ENCODE peak calls at places on chromosomes 12 and 14, in four cellular contexts. One of them, this sample, is unnamed.

GRCh38 chr14:55892906-55893305 is 225.3 kb upstream of the PELI2 start:
- DNase-seq in cardiac muscle cell: no peak
- DNase-seq in WTC11: no peak
- DNase-seq in neural crest cell: no peak
- DNase-seq in this sample: no peak

GRCh38 chr12:114916531-114916930 is 232.6 kb upstream of the TBX3 start:
- DNase-seq in neural crest cell: no peak
- DNase-seq in WTC11: no peak
- DNase-seq in cardiac muscle cell: no peak
- DNase-seq in this sample: no peak

GRCh38 chr12:87796961-87797516 is 232.2 kb downstream of the C12orf50 start:
- DNase-seq in neural crest cell: no peak
- DNase-seq in WTC11: no peak
- DNase-seq in cardiac muscle cell: peak
- DNase-seq in this sample: no peak

GRCh38 chr12:79895804-79896203 is 39.1 kb downstream of the PPP1R12A start:
- DNase-seq in cardiac muscle cell: no peak
- DNase-seq in WTC11: no peak
- DNase-seq in neural crest cell: no peak
- DNase-seq in this sample: no peak

GRCh38 chr12:76402259-76402658 is 54.0 kb upstream of the BBS10 start:
- DNase-seq in neural crest cell: no peak
- DNase-seq in WTC11: no peak
- DNase-seq in cardiac muscle cell: no peak
- DNase-seq in this sample: no peak

GRCh38 chr14:80523518-80524117 is 312.3 kb upstream of the DIO2 start:
- DNase-seq in neural crest cell: no peak
- DNase-seq in WTC11: no peak
- DNase-seq in cardiac muscle cell: no peak
- DNase-seq in this sample: no peak

GRCh38 chr12:69239922-69240624 is 704 bp downstream of the CPSF6 start:
- DNase-seq in neural crest cell: peak
- DNase-seq in WTC11: peak
- DNase-seq in cardiac muscle cell: peak
- DNase-seq in this sample: peak

GRCh38 chr12:105470102-105470501 is 139.6 kb downstream of the C12orf75 start:
- DNase-seq in cardiac muscle cell: no peak
- DNase-seq in neural crest cell: no peak
- DNase-seq in WTC11: no peak
- DNase-seq in this sample: no peak

GRCh38 chr14:61192970-61193369 is 88.2 kb downstream of the TMEM30B start:
- DNase-seq in neural crest cell: no peak
- DNase-seq in cardiac muscle cell: no peak
- DNase-seq in WTC11: no peak
- DNase-seq in this sample: no peak

GRCh38 chr14:97077253-97077653 is 280.1 kb downstream of the VRK1 start:
- DNase-seq in WTC11: no peak
- DNase-seq in neural crest cell: no peak
- DNase-seq in cardiac muscle cell: peak
- DNase-seq in this sample: no peak

GRCh38 chr12:125540580-125541204 is 475.5 kb downstream of the AACS start:
- DNase-seq in neural crest cell: no peak
- DNase-seq in WTC11: no peak
- DNase-seq in cardiac muscle cell: no peak
- DNase-seq in this sample: no peak

GRCh38 chr12:64080319-64081008 is 141.6 kb downstream of the KICS2 start:
- DNase-seq in cardiac muscle cell: peak
- DNase-seq in neural crest cell: no peak
- DNase-seq in WTC11: no peak
- DNase-seq in this sample: no peak

GRCh38 chr14:94385553-94386057 is 2.8 kb downstream of the SERPINA1 start:
- DNase-seq in neural crest cell: no peak
- DNase-seq in cardiac muscle cell: no peak
- DNase-seq in WTC11: no peak
- DNase-seq in this sample: no peak

GRCh38 chr12:96889273-96889933 is 17.7 kb upstream of the NEDD1 start:
- DNase-seq in neural crest cell: no peak
- DNase-seq in cardiac muscle cell: peak
- DNase-seq in WTC11: no peak
- DNase-seq in this sample: no peak

GRCh38 chr14:33035795-33036194 is 97.1 kb downstream of the NPAS3 start:
- DNase-seq in WTC11: no peak
- DNase-seq in cardiac muscle cell: no peak
- DNase-seq in neural crest cell: no peak
- DNase-seq in this sample: no peak
- TF ChIP-seq CTCF in WTC11: no peak
- TF ChIP-seq CTCF in cardiac muscle cell: no peak
- TF ChIP-seq CTCF in neural crest cell: no peak
- TF ChIP-seq CTCF in this sample: no peak

GRCh38 chr12:130916251-130916911 is 37.3 kb upstream of the ADGRD1 start:
- DNase-seq in neural crest cell: peak
- DNase-seq in cardiac muscle cell: peak
- DNase-seq in WTC11: peak
- DNase-seq in this sample: peak
- TF ChIP-seq CTCF in neural crest cell: peak
- TF ChIP-seq CTCF in cardiac muscle cell: peak
- TF ChIP-seq CTCF in WTC11: peak
- TF ChIP-seq CTCF in this sample: peak

GRCh38 chr14:47278233-47278842 is 397.1 kb downstream of the MDGA2 start:
- DNase-seq in neural crest cell: peak
- DNase-seq in cardiac muscle cell: peak
- DNase-seq in WTC11: peak
- DNase-seq in this sample: peak
- TF ChIP-seq CTCF in neural crest cell: peak
- TF ChIP-seq CTCF in cardiac muscle cell: peak
- TF ChIP-seq CTCF in WTC11: peak
- TF ChIP-seq CTCF in this sample: peak

GRCh38 chr12:1628671-1629337 is at the start of gene WNT5B:
- DNase-seq in WTC11: no peak
- DNase-seq in neural crest cell: no peak
- DNase-seq in cardiac muscle cell: no peak
- DNase-seq in this sample: no peak

GRCh38 chr12:1630827-1631591 is 2.0 kb downstream of the WNT5B start:
- DNase-seq in cardiac muscle cell: peak
- DNase-seq in WTC11: peak
- DNase-seq in neural crest cell: peak
- DNase-seq in this sample: peak

GRCh38 chr12:1630081-1630826 is 1.2 kb downstream of the WNT5B start:
- DNase-seq in cardiac muscle cell: peak
- DNase-seq in WTC11: peak
- DNase-seq in neural crest cell: peak
- DNase-seq in this sample: peak

GRCh38 chr12:1632702-1633101 is 3.7 kb downstream of the WNT5B start:
- DNase-seq in neural crest cell: no peak
- DNase-seq in cardiac muscle cell: no peak
- DNase-seq in WTC11: no peak
- DNase-seq in this sample: no peak

DNA sequence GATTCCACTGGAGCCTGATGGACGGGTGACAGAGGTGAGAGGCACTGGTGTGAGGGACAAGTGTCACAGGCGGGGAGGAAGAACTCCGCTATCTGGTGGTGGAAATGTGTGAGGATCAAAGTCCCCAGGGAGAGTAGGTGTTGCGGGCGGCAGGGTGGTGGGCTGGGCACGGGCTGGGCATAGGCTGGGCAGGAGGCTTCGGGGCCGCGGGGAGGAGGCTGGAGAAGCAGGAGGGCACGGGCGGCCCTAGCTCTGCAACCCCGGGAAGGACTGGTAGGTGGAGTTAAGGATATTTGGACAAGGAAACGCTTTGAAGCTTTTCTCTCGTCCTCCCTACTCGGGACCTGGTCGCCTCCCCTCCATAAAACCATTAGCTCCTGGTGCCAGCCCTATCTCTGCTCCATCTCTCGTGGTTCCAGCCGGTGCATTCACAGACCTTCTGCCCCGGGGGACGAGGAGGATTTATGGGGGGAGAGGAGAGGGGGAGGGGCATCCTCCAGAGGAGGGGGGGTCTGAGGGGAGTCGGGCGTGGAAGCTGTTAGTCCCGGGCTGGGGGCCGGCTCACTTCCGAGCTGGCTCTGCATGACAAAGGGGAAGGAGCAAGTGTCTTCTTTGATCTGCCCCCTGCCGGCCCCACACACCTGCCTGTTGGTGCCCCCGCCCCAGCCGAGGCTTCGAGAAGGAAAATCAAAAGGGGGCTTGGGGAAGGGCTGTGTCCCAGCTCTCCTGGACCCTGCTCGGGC is 478 bp downstream of the WNT5B start:
- DNase-seq in cardiac muscle cell: no peak
- DNase-seq in neural crest cell: no peak
- DNase-seq in WTC11: peak
- DNase-seq in this sample: peak
- TF ChIP-seq CTCF in cardiac muscle cell: no peak
- TF ChIP-seq CTCF in neural crest cell: no peak
- TF ChIP-seq CTCF in WTC11: no peak
- TF ChIP-seq CTCF in this sample: no peak

DNA sequence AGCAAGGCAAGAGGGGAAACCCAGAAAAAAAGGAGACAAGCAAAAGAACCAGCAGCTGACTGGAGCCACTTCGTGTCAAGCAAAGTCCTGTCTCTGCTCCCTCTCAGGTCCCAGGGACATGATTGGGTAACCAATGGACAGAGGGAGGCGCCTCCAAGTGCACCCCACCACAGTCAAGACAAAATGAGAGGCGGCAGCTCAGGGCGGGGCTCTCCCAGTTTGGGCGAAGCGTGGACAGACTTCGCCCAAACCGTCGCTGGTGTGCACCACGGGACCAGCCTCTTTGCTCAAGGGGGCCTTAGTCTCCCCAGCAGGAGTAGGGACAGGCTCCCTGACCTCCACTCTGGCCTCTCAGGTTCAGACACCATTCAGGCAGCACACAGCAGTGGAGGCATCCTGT is 1.5 kb upstream of the BEGAIN start:
- DNase-seq in WTC11: peak
- DNase-seq in neural crest cell: no peak
- DNase-seq in cardiac muscle cell: no peak
- DNase-seq in this sample: peak
- TF ChIP-seq CTCF in WTC11: no peak
- TF ChIP-seq CTCF in neural crest cell: no peak
- TF ChIP-seq CTCF in cardiac muscle cell: no peak
- TF ChIP-seq CTCF in this sample: no peak

GRCh38 chr12:3677609-3678008 is 75.3 kb downstream of the CRACR2A start:
- DNase-seq in neural crest cell: no peak
- DNase-seq in cardiac muscle cell: no peak
- DNase-seq in WTC11: no peak
- DNase-seq in this sample: no peak

GRCh38 chr12:3683670-3684069 is 69.2 kb downstream of the CRACR2A start:
- DNase-seq in WTC11: no peak
- DNase-seq in neural crest cell: no peak
- DNase-seq in cardiac muscle cell: peak
- DNase-seq in this sample: no peak

GRCh38 chr12:3679831-3680230 is 73.1 kb downstream of the CRACR2A start:
- DNase-seq in neural crest cell: no peak
- DNase-seq in WTC11: no peak
- DNase-seq in cardiac muscle cell: no peak
- DNase-seq in this sample: no peak

GRCh38 chr12:3681595-3681921 is 71.4 kb downstream of the CRACR2A start:
- DNase-seq in neural crest cell: no peak
- DNase-seq in WTC11: no peak
- DNase-seq in cardiac muscle cell: no peak
- DNase-seq in this sample: no peak

DNA sequence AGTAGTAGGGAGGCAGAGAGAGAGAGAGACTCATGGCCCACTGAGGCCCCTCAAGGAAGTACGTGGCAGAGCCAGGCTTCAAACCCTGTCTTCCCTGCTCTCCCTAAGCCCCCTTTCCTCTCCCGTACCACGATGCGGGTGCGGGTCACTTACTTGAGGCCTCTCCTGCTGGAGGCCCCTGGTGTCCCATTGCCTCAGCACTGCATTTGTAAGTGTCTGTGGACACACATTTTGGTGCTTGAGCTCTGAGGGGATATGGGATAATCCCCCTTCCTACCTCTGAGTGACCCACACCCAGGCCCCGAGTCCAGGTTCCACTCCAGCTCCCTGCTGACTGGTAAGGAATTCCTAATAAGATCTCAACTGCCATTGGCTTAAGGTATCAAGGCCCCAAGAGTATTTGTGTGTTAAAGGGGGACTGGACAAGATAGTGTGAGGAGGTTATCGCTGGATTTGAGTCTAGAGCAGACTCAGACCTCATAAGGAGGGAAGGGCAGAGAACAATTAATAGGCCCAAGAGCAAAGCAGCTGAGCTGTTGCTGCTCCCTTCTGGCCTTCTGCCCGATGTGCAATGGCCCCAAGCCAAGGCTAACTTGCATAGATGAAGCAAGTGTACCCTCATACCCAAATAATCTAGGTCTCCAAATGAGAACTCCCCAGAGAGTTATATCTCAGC is 71.9 kb downstream of the CRACR2A start:
- DNase-seq in neural crest cell: no peak
- DNase-seq in WTC11: no peak
- DNase-seq in cardiac muscle cell: peak
- DNase-seq in this sample: peak
- TF ChIP-seq CTCF in neural crest cell: peak
- TF ChIP-seq CTCF in WTC11: no peak
- TF ChIP-seq CTCF in cardiac muscle cell: peak
- TF ChIP-seq CTCF in this sample: peak

GRCh38 chr12:104115587-104115975 is 22.4 kb downstream of the NFYB start:
- DNase-seq in WTC11: no peak
- DNase-seq in neural crest cell: no peak
- DNase-seq in cardiac muscle cell: no peak
- DNase-seq in this sample: no peak

GRCh38 chr12:104108755-104109445 is 29.1 kb downstream of the NFYB start:
- DNase-seq in neural crest cell: peak
- DNase-seq in WTC11: peak
- DNase-seq in cardiac muscle cell: peak
- DNase-seq in this sample: peak

GRCh38 chr12:104105461-104105860 is 32.5 kb downstream of the NFYB start:
- DNase-seq in neural crest cell: no peak
- DNase-seq in WTC11: no peak
- DNase-seq in cardiac muscle cell: peak
- DNase-seq in this sample: no peak

GRCh38 chr12:104106965-104107364 is 31.0 kb downstream of the NFYB start:
- DNase-seq in cardiac muscle cell: no peak
- DNase-seq in WTC11: no peak
- DNase-seq in neural crest cell: no peak
- DNase-seq in this sample: no peak

DNA sequence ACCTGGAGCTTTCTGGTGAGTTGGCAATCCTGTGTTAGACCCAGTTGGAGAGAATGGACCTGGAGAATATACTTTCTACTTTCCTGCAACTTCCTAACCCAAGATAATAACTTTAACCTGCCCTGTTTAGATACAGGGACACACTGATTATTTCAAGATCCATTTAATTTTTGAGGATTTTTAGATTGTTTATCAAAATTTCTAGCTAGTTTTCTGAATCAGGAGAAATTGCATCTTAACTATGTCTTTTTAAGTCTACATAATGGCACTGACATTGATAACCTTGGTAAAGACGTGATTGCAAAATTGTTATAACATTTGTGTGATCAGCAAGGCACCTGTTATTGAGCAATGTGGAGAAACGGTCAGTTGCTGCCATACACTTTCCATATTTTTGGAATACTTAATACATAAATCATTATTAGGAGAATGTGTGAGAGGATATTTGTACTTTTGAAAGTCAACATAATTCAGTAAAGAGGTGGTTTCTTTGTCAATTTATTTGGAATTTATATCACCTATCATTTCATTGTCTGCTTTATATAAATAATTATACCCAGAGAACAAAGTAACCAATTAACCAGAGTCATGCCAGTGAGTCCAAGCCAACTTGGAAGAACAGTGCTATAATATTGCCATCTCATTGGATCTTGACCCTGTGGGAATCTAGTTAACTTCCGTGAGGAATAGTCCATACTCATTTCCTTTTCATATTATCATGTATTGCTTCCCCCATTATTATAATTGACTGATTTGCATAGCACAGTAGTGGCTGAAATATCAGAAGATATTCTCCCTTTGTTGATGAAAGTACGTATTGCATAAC is 28.4 kb downstream of the NFYB start:
- DNase-seq in cardiac muscle cell: no peak
- DNase-seq in WTC11: no peak
- DNase-seq in neural crest cell: no peak
- DNase-seq in this sample: no peak
- TF ChIP-seq CTCF in cardiac muscle cell: no peak
- TF ChIP-seq CTCF in WTC11: no peak
- TF ChIP-seq CTCF in neural crest cell: peak
- TF ChIP-seq CTCF in this sample: peak

This sample was measured in glutamatergic neuron.